ENCODE peak calls at places on chromosomes 13 and 19, in four cellular contexts. P is neural progenitor cell, R is OCI-LY7, S is PC-3. T is an unnamed sample.

GRCh38 chr19:10701955-10702307 is 692 bp downstream of the QTRT1 start:
- DNase-seq in S (peak; percentile 32), P (peak; percentile 83), R (peak; percentile 66), T (no peak)

GRCh38 chr13:46804391-46804815 is 7.4 kb upstream of the ESD start:
- DNase-seq in R (no peak), P (no peak), S (peak; percentile 91), T (peak; percentile 31)

GRCh38 chr19:33125929-33126388 is 6.0 kb upstream of the WDR88 start:
- DNase-seq in R (peak; percentile 59), S (peak; percentile 58), P (peak; percentile 72), T (peak; percentile 48)

GRCh38 chr13:50635504-50635903 is 208.0 kb downstream of the DLEU7 start:
- DNase-seq in R (peak; percentile 18), S (no peak), P (no peak), T (no peak)

GRCh38 chr19:49497047-49497789 is 984 bp downstream of the RPS11 start:
- DNase-seq in R (peak; percentile 86), P (peak; percentile 69), S (peak; percentile 65), T (peak; percentile 55)

GRCh38 chr19:45526971-45527370 is 19.7 kb downstream of the VASP start:
- DNase-seq in S (no peak), P (no peak), R (no peak), T (no peak)

GRCh38 chr13:24618219-24618955 is 61.8 kb upstream of the ATP12A start:
- DNase-seq in P (no peak), S (no peak), R (peak; percentile 70), T (no peak)

GRCh38 chr13:82681535-82681934 is 1200.7 kb downstream of the SLITRK1 start:
- DNase-seq in S (no peak), P (no peak), R (no peak), T (no peak)

GRCh38 chr19:36972594-36972993 is 56.5 kb downstream of the ZNF568 start:
- DNase-seq in S (no peak), R (no peak), P (no peak), T (no peak)

GRCh38 chr13:107582171-107582570 is 633.2 kb downstream of the LIG4 start:
- DNase-seq in S (no peak), P (no peak), R (no peak), T (no peak)

GRCh38 chr13:86633346-86633745 is 834.1 kb upstream of the SLITRK6 start:
- DNase-seq in P (no peak), S (no peak), R (no peak), T (no peak)

GRCh38 chr19:32268381-32268780 is 77.0 kb upstream of the ZNF507 start:
- DNase-seq in R (no peak), P (no peak), S (no peak), T (no peak)

GRCh38 chr13:44667950-44668349 is 91.8 kb upstream of the TSC22D1 start:
- DNase-seq in R (no peak), S (no peak), P (peak; percentile 78), T (no peak)

GRCh38 chr19:42042455-42043170 is 27.4 kb downstream of the GRIK5 start:
- DNase-seq in R (no peak), S (no peak), P (no peak), T (no peak)

GRCh38 chr19:18173054-18173571 is 500 bp upstream of the IFI30 start:
- DNase-seq in R (peak; percentile 44), S (no peak), P (no peak), T (no peak)
- H3K4me2 ChIP-seq in R (peak overlapping the region; percentile 100), S (peak overlapping the region; percentile 88), P (peak overlapping the region; percentile 95), T (peak overlapping the region; percentile 90)

GRCh38 chr13:113233101-113233500 is 23.7 kb downstream of the CUL4A start:
- DNase-seq in S (no peak), P (no peak), R (no peak), T (no peak)

GRCh38 chr13:113229791-113230190 is 20.4 kb downstream of the CUL4A start:
- DNase-seq in P (no peak), S (no peak), R (no peak), T (no peak)

GRCh38 chr13:113226873-113227272 is 17.5 kb downstream of the CUL4A start:
- DNase-seq in S (no peak), P (no peak), R (no peak), T (no peak)

GRCh38 chr13:113232208-113233003 is 23.0 kb downstream of the CUL4A start:
- DNase-seq in R (no peak), P (no peak), S (no peak), T (no peak)

GRCh38 chr13:113231306-113232207 is 22.1 kb downstream of the CUL4A start:
- DNase-seq in P (no peak), S (no peak), R (no peak), T (no peak)
- H3K36me3 ChIP-seq in P (no peaks in the 10 kb centered on the region), S (no peaks in the 10 kb centered on the region), R (peaks cover 7% of the 10 kb centered on the region), T (peaks cover 11% of the 10 kb centered on the region)

GRCh38 chr13:77925616-77926015 is 7.0 kb upstream of the EDNRB start:
- DNase-seq in R (no peak), P (no peak), S (no peak), T (no peak)

GRCh38 chr13:77915676-77916075 is 3.0 kb downstream of the EDNRB start:
- DNase-seq in S (no peak), P (no peak), R (no peak), T (no peak)

GRCh38 chr13:77918391-77919261 is at the start of gene EDNRB:
- DNase-seq in S (no peak), P (peak; percentile 58), R (no peak), T (no peak)

GRCh38 chr13:77916481-77916880 is 2.1 kb downstream of the EDNRB start:
- DNase-seq in R (no peak), P (no peak), S (no peak), T (no peak)

DNA sequence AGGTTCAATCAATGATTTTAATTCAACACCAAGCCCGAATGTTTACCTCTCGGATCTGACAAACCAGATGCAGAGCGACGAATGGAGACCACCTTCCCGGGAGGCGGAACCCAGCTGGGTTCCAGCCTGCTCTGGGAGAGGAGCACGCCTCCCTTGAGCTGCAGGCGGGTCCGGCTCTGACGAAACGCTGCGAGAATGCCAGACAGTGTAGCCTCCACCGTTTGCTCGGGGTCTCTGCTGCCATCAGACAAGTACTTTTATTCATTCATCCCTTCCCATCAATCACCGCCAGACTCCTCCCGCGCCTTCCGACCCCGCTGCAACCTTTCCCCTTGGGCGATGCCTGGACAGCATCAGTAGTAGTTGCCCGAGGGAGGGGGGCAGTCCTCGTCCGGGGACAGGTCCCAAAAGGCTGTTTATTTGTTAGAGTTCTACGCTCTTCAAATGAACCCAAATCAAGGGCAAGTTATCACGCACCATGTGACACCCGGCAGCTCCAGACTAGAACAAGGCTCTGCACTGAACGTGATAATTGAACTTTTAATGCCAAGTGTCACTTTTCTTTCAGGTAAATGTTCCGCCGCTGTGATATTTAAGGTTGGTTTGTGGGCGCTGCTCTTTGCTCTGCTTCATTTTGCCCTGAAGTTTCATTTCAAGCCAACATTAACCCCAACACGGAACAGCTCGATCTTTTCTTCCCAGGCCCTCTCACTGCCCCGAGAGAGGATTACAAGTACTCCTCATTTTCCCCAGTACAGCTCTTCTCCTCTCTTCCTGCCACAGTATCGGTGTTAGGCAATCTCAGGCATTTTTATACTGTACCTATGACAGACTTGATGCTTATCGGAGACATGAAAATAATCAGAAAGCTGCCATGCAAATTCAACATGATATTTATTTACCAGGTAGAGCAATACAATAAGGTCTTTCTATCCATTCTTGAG is 992 bp upstream of the EDNRB start:
- DNase-seq in R (no peak), P (peak; percentile 69), S (no peak), T (no peak)
- H3K4me2 ChIP-seq in R (no peak overlapping the region), P (peak overlapping the region; percentile 95), S (no peak overlapping the region), T (no peak overlapping the region)

GRCh38 chr19:536881-537404 is 5.4 kb downstream of the CDC34 start:
- DNase-seq in S (no peak), P (no peak), R (no peak), T (no peak)
- H3K36me3 ChIP-seq in S (peaks cover 11% of the 10 kb centered on the region), P (no peaks in the 10 kb centered on the region), R (peaks cover 16% of the 10 kb centered on the region), T (peaks cover 10% of the 10 kb centered on the region)

DNA sequence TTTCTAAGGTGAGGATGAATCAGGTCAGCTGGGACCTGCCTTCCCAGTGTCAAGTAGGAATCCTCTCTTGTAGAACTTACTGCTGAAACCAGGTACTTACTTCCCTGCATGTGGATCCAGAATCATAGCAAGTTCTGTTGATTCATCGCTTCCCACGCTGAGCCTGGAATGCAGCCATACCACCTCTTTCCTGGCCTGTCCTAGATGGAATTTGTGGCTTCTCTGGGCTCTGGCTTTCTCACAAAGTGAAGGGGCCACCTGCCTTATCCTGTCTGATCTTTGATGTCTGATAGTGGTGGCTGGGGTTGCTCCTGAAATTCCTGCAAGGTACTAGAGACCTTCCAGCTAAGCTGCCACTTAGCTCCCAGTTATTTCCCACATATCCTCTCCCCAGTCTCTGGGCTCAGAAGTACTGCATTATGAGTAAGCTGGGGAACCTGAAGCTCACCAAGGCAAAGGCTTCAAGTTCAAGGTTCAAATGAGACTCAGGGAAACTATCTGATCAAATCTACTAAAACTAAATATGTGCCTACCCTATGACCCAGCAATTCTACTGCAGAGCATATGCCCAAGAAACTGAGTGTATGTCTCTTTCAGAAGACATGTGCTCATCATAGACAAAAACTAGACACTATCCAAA is 103.5 kb downstream of the SUCLA2 start:
- DNase-seq in S (peak; percentile 70), P (no peak), R (no peak), T (peak; percentile 31)
- H3K4me2 ChIP-seq in S (peak overlapping the region; percentile 35), P (no peak overlapping the region), R (no peak overlapping the region), T (peak overlapping the region; percentile 7)

GRCh38 chr19:4515732-4516131 is 2.6 kb downstream of the PLIN4 start:
- DNase-seq in P (no peak), S (no peak), R (no peak), T (no peak)
- H3K36me3 ChIP-seq in P (no peaks in the 10 kb centered on the region), S (no peaks in the 10 kb centered on the region), R (no peaks in the 10 kb centered on the region), T (no peaks in the 10 kb centered on the region)

DNA sequence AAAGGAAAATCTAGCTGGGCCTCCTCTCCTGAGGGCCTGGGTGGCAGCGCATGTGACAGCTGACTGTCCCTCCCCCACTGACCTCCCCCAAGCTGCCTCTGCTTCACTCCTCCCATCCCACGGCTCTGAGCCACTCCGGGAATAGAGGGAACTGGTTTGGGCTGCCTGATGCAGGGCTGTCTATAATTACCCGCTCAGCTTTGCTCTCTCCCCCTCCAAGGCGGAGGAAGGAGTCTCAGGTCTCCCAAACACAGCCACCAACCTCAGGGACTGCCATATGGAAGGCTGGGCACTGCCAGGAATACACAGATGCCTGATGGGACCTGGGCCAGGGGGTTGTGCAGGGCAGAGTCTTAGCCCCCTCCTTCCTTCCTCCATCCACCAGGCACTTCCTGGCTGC is 7.8 kb downstream of the NAPA start:
- DNase-seq in S (no peak), P (no peak), R (no peak), T (no peak)
- H3K4me2 ChIP-seq in S (no peak overlapping the region), P (no peak overlapping the region), R (no peak overlapping the region), T (no peak overlapping the region)

DNA sequence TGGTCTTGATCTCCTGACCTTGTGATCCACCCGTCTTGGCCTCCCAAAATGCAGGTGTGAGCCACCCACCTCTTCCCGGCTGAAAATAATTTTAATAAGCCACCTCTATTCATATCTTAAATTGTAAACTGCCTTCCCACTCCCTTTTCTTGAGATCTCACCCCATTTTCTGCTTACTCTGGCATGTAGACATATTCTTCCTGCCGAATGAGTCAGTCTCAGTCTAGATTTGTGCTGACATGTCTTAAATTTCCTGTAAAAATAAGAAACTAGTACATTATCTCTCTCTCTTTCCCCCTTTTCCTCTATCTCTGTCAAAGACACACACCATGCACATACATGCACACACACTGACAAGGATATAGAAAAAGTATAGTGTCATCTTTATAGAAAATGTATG is 60.9 kb downstream of the THSD1 start:
- DNase-seq in S (no peak), R (no peak), P (no peak), T (no peak)
- H3K36me3 ChIP-seq in S (no peaks in the 10 kb centered on the region), R (no peaks in the 10 kb centered on the region), P (no peaks in the 10 kb centered on the region), T (no peaks in the 10 kb centered on the region)

T was measured in PC-9.